ENCODE peak calls at places on chromosomes 6 and 20, in seven cellular contexts. L is H1, M is HCT116, V is GM12878, P is K562, C is HepG2, I is SK-N-SH. O is an unnamed sample.

GRCh38 chr6:89853068-89853467 is 23.4 kb downstream of the CASP8AP2 start:
- DNase-seq in L (no peak), M (no peak), V (no peak), P (no peak), C (no peak), I (no peak), O (no peak)

GRCh38 chr6:78953798-78954197 is 86.4 kb downstream of the IRAK1BP1 start:
- DNase-seq in L (no peak), M (no peak), V (no peak), P (no peak), C (no peak), I (no peak), O (no peak)

GRCh38 chr20:37295001-37295400 is 5.5 kb downstream of the MANBAL start:
- DNase-seq in L (no peak), M (peak), V (no peak), P (peak), C (no peak), I (no peak), O (no peak)

GRCh38 chr6:83505376-83505775 is 7.0 kb upstream of the PRSS35 start:
- DNase-seq in L (no peak), M (no peak), V (no peak), P (no peak), C (no peak), I (no peak), O (no peak)

GRCh38 chr6:125020385-125020784 is 58.1 kb downstream of the RNF217 start:
- DNase-seq in L (no peak), M (no peak), V (no peak), P (no peak), C (no peak), I (no peak), O (no peak)

GRCh38 chr6:126553856-126554255 is 213.9 kb downstream of the CENPW start:
- DNase-seq in L (no peak), M (no peak), V (no peak), P (no peak), C (no peak), I (no peak), O (no peak)

GRCh38 chr20:5395932-5396727 is 79.4 kb upstream of the PROKR2 start:
- DNase-seq in L (no peak), M (peak), V (no peak), P (no peak), C (no peak), I (no peak), O (no peak)

GRCh38 chr6:131197716-131198115 is 62.4 kb downstream of the AKAP7 start:
- DNase-seq in L (no peak), M (no peak), V (no peak), P (no peak), C (no peak), I (no peak), O (no peak)

GRCh38 chr20:14632906-14633305 is 295.5 kb upstream of the FLRT3 start:
- DNase-seq in L (no peak), M (no peak), V (no peak), P (no peak), C (peak), I (no peak), O (no peak)

GRCh38 chr20:33824852-33825251 is 13.7 kb downstream of the CHMP4B start:
- DNase-seq in L (no peak), M (no peak), V (no peak), P (no peak), C (no peak), I (no peak), O (no peak)

GRCh38 chr20:4817230-4817671 is 95.5 kb downstream of the PRND start:
- DNase-seq in L (no peak), M (no peak), V (no peak), P (peak), C (peak), I (no peak), O (no peak)

DNA sequence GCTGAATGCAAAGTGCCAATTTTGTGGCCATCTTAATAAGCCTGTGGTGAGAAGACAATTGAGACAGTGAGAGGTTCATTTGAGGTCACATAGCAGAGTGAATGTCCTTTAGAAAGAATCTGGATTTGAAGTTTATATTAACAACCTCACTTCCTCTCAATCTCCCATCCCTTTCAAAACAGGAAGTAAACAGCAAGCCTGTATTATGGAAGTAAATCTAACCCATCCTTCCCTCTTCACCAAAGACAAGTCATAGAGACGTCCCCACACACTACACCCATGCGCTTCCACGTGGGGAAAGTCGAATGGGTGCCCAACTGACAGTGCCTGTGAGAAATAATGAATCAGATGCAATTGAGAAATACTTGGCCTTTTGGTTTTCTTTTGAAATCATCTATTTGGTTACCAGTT is 28.8 kb upstream of the CCND3 start:
- DNase-seq in L (no peak), M (no peak), V (no peak), P (no peak), C (no peak), I (no peak), O (no peak)
- TF ChIP-seq JUND in L (no peak), M (no peak), V (no peak), P (no peak), C (no peak), I (no peak), O (no peak)

GRCh38 chr20:6504179-6504578 is 263.3 kb upstream of the BMP2 start:
- DNase-seq in L (no peak), M (no peak), V (no peak), P (no peak), C (no peak), I (no peak), O (no peak)
- TF ChIP-seq JUND in L (no peak), M (no peak), V (no peak), P (no peak), C (no peak), I (no peak), O (no peak)

DNA sequence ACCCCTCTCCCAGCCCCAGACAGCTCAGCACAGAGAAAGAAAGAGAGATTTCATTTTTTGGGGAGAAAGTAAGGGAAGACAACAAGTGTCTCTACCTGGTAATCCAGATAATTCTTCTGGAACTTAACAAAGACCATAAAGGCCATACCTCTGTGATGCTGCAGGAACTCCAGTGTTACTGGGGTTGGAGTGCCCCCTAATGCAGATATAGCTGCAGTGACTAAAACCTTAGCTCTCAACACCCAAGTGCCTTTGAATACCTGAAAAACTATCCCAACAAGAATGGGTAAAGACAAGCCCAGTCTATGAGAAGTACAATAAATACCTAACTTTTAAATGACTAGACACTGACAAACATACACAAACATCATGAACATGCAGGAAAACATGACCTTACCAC is 365.3 kb upstream of the PTCHD4 start:
- DNase-seq in L (peak), M (no peak), V (no peak), P (no peak), C (peak), I (no peak), O (no peak)
- TF ChIP-seq JUND in L (no peak), M (no peak), V (no peak), P (no peak), C (no peak), I (no peak), O (no peak)

GRCh38 chr6:135902756-135903331 is 51.3 kb downstream of the PDE7B start:
- DNase-seq in L (no peak), M (no peak), V (no peak), P (no peak), C (no peak), I (no peak), O (no peak)

GRCh38 chr6:135905604-135906300 is 54.3 kb downstream of the PDE7B start:
- DNase-seq in L (no peak), M (no peak), V (no peak), P (no peak), C (no peak), I (no peak), O (no peak)

GRCh38 chr6:135906542-135906941 is 55.0 kb downstream of the PDE7B start:
- DNase-seq in L (no peak), M (no peak), V (no peak), P (no peak), C (no peak), I (no peak), O (no peak)

GRCh38 chr6:135904666-135905065 is 53.2 kb downstream of the PDE7B start:
- DNase-seq in L (no peak), M (no peak), V (no peak), P (no peak), C (no peak), I (no peak), O (no peak)

GRCh38 chr6:135901776-135902524 is 50.4 kb downstream of the PDE7B start:
- DNase-seq in L (no peak), M (no peak), V (no peak), P (no peak), C (no peak), I (no peak), O (no peak)
- TF ChIP-seq JUND in L (no peak), M (no peak), V (no peak), P (no peak), C (no peak), I (no peak), O (no peak)

DNA sequence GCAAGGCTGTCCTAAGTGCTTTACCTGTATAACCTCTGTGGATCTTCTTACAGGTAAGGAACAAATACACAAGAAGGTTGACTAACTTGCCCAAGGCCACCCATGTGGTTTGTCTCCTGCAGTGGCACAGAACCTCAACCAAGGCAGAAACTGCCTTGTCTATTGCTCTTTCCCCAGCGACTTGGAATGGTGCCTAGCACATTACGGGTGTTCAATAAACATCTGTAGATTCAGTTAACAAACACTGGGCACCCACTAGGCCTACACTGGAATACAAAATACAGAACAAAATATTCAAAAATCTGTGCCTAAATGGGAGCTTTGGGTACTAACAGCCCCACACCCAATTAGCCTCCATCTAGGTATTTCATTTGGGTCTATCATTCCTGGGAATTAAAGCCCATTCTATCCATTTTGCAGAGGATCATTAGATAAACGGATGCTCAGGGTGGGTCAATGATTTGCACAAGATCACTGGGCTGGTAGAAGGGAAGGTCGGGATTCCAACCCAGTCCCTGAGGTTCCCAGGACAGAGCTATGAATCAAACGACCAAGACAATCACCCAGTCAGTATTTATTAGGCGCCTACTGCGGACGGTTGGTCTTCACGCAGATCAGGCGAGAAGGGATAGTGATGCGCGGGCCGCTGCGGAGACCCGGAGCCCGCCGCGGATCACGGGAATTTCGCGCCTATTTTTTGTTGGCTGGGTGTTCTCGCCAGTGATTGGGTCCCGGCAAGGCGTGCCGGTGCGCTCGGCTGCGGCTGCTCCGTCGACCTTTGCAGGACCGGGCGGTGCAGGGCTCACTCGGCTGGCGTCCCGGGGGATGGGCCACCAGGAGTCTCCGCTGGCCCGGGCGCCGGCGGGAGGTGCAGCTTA is at the start of gene STK35:
- DNase-seq in L (no peak), M (peak), V (peak), P (no peak), C (no peak), I (peak), O (peak)
- TF ChIP-seq JUND in L (no peak), M (no peak), V (no peak), P (no peak), C (no peak), I (no peak), O (no peak)

GRCh38 chr20:20546402-20546801 is 166.0 kb downstream of the RALGAPA2 start:
- DNase-seq in L (no peak), M (no peak), V (no peak), P (no peak), C (no peak), I (no peak), O (no peak)
- TF ChIP-seq JUND in L (no peak), M (no peak), V (no peak), P (no peak), C (no peak), I (no peak), O (no peak)

GRCh38 chr20:63100401-63100925 is 93.7 kb upstream of the BHLHE23 start:
- DNase-seq in L (no peak), M (no peak), V (no peak), P (no peak), C (no peak), I (no peak), O (no peak)
- TF ChIP-seq JUND in L (no peak), M (no peak), V (no peak), P (no peak), C (no peak), I (no peak), O (no peak)

DNA sequence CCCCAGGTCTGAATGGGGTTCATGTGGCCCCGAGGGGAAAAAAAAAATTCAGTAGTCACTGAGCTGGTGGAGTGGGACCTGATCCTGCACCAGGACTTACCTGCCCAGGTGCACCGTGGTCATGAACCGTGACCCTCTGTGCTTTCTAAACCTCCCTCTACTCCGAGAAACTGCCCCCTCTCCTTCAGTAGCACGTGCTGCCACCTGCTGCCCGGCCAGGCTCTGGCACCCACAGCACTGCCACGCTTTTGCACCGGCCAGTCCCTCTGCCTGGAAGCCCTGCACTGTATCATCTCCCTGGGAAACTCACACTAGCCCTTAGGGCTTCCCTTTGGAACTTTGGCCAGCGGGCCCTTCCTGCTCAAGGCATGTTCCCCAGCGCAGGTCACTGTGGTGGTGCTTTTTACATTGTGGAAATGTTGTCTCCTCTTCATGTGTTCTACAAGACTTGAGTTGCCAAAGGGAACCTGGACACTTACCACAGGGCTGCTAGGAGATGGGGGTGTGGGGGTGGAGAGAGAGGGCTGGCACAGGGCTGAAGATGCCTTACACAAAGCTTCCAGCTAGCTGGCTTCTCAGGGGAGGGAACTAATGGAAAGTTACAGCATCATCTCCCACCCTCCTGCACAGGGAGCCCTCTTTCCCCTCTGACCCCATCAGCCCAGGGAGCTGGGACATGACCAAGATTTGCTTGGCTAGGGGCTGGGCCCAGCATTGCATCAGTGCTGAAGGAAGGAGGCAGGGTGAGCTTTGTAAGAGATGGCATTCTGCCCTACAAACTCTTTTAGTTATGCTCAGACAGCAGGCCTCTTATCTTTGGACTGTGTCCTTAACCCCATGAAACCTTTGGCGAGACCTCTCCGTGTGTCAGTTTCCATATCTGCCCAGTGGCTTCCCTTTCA is 2.5 kb upstream of the PTPRT start:
- DNase-seq in L (peak), M (no peak), V (no peak), P (peak), C (peak), I (peak), O (peak)
- TF ChIP-seq JUND in L (no peak), M (no peak), V (no peak), P (no peak), C (no peak), I (no peak), O (no peak)

GRCh38 chr6:107641500-107641931 is 151.6 kb downstream of the SOBP start:
- DNase-seq in L (no peak), M (no peak), V (no peak), P (no peak), C (no peak), I (no peak), O (no peak)
- TF ChIP-seq JUND in L (no peak), M (no peak), V (no peak), P (no peak), C (no peak), I (no peak), O (no peak)